ENCODE peak calls at places on chromosomes 4 and X, in ten cellular contexts. C is WERI-Rb-1, O is IMR-90, X is stomach, J is hepatocyte, H is cardiac fibroblast, Y is tibial nerve, W is HCT116, S is brain microvascular endothelial cell, U is epithelial cell of esophagus. B is an unnamed sample.

GRCh38 chr4:117793786-117794369 is 240.4 kb upstream of the NDST3 start:
- DNase-seq in C (no peak), O (no peak), X (peak; percentile 32), J (no peak), H (no peak), Y (no peak), W (no peak), S (no peak), U (peak; percentile 84), B (no peak)

GRCh38 chr4:69718376-69719293 is 41.8 kb downstream of the SULT1B1 start:
- DNase-seq in C (no peak), O (peak; percentile 19), X (no peak), J (no peak), H (peak; percentile 49), Y (no peak), W (no peak), S (no peak), U (peak; percentile 59), B (peak; percentile 55)

GRCh38 chrX:71160475-71160874 is 15.8 kb downstream of the NLGN3 start:
- DNase-seq in C (no peak), O (no peak), X (no peak), J (no peak), H (peak; percentile 22), Y (no peak), W (no peak), S (no peak), U (peak; percentile 32), B (no peak)

GRCh38 chr4:1980561-1981041 is 28.2 kb downstream of the NELFA start:
- DNase-seq in C (no peak), O (no peak), X (no peak), J (no peak), H (no peak), Y (no peak), W (no peak), S (no peak), U (no peak), B (no peak)

GRCh38 chrX:131977619-131978018 is 45.5 kb upstream of the STK26 start:
- DNase-seq in C (no peak), O (no peak), X (no peak), J (no peak), H (no peak), Y (no peak), W (no peak), S (peak; percentile 1), U (peak; percentile 11), B (no peak)

GRCh38 chrX:100413231-100413630 is 3.2 kb upstream of the PCDH19 start:
- DNase-seq in C (peak; percentile 25), O (peak; percentile 48), X (peak; percentile 44), J (peak; percentile 78), H (peak; percentile 70), Y (peak; percentile 54), W (no peak), S (peak; percentile 27), U (peak; percentile 64), B (peak; percentile 64)

GRCh38 chr4:52157641-52158316 is 106.7 kb downstream of the SPATA18 start:
- DNase-seq in C (no peak), O (no peak), X (no peak), J (no peak), H (peak; percentile 2), Y (peak; percentile 39), W (no peak), S (peak; percentile 3), U (no peak), B (no peak)

GRCh38 chr4:8152865-8153257 is 5.8 kb downstream of the ABLIM2 start:
- DNase-seq in C (no peak), O (no peak), X (no peak), J (no peak), H (no peak), Y (no peak), W (no peak), S (no peak), U (no peak), B (no peak)

GRCh38 chr4:139814285-139815015 is 148.8 kb downstream of the MGST2 start:
- DNase-seq in C (no peak), O (peak; percentile 41), X (no peak), J (no peak), H (peak; percentile 57), Y (no peak), W (no peak), S (no peak), U (peak; percentile 80), B (peak; percentile 20)

GRCh38 chr4:140018931-140019618 is 134.9 kb downstream of the MAML3 start:
- DNase-seq in C (no peak), O (peak; percentile 24), X (no peak), J (peak; percentile 27), H (no peak), Y (no peak), W (peak; percentile 19), S (no peak), U (no peak), B (no peak)

GRCh38 chrX:71919436-71919835 is 8.8 kb downstream of the NHSL2 start:
- DNase-seq in C (no peak), O (peak; percentile 19), X (no peak), J (no peak), H (no peak), Y (no peak), W (no peak), S (no peak), U (no peak), B (no peak)

GRCh38 chrX:106917830-106918500 is 2.2 kb upstream of the CLDN2 start:
- DNase-seq in C (no peak), O (peak; percentile 71), X (no peak), J (no peak), H (peak; percentile 79), Y (no peak), W (peak; percentile 88), S (peak; percentile 43), U (peak; percentile 82), B (peak; percentile 81)

GRCh38 chr4:88219099-88219498 is 60.7 kb upstream of the ABCG2 start:
- DNase-seq in C (no peak), O (peak; percentile 56), X (no peak), J (peak; percentile 70), H (peak; percentile 73), Y (no peak), W (peak; percentile 28), S (no peak), U (peak; percentile 60), B (peak; percentile 79)

GRCh38 chr4:5753366-5753765 is 42.4 kb downstream of the EVC start:
- DNase-seq in C (no peak), O (no peak), X (no peak), J (no peak), H (no peak), Y (no peak), W (no peak), S (no peak), U (no peak), B (no peak)

GRCh38 chr4:143023519-143023918 is 161.2 kb upstream of the USP38 start:
- DNase-seq in C (no peak), O (no peak), X (no peak), J (no peak), H (no peak), Y (no peak), W (no peak), S (no peak), U (peak; percentile 24), B (no peak)

GRCh38 chrX:2682582-2683177 is 8.4 kb upstream of the CD99 start:
- DNase-seq in C (no peak), O (peak; percentile 33), X (no peak), J (no peak), H (no peak), Y (no peak), W (no peak), S (no peak), U (no peak), B (no peak)

DNA sequence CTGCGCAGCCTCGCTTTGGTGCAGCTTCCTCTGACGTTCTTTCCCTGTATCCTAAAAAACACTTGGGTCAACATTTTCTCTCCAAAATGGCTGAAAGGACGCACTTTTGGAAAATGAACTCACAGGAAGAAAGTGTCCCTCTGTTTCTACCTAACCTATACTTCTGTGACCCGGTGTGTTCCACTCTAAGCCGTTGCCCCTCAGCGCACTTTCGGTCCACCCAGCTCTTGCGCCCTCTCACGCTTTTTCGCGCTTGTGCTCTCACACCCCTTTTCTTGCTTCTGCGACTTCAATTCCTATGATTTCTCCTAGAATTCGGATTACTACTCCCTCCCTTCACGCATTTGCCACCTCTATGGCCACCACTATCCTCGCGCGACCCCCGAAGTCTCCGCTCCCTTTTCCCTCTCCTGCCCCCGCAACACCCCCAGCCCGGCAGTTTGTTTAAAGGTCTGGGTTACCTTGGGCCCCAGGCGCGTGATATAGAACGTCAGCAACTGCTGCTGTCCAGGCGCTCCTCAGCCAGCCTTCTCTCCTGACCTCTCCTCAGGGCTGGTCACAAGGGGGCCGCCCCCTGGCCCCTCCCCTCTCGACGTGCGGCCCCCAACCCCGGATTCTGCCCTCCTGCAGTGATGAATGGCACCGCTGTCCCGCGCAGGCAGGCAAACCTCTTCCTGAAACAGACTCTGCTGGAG is at the start of gene USP51:
- DNase-seq in C (peak; percentile 39), O (peak; percentile 51), X (peak; percentile 42), J (peak; percentile 81), H (peak; percentile 73), Y (peak; percentile 36), W (no peak), S (peak; percentile 9), U (no peak), B (peak; percentile 68)
- H3K4me3 ChIP-seq in C (peak within 1 kb of the TSS; percentile 60), O (peak within 1 kb of the TSS; percentile 86), X (peak within 1 kb of the TSS; percentile 54), J (peak within 1 kb of the TSS; percentile 68), H (peak within 1 kb of the TSS; percentile 63), Y (peak within 1 kb of the TSS; percentile 60), W (no peak within 1 kb of the TSS), S (peak within 1 kb of the TSS; percentile 66), U (peak within 1 kb of the TSS; percentile 65), B (peak within 1 kb of the TSS; percentile 76)

GRCh38 chr4:105146286-105147219 is at the start of gene TET2:
- DNase-seq in C (peak; percentile 80), O (peak; percentile 87), X (peak; percentile 79), J (peak; percentile 87), H (peak; percentile 92), Y (peak; percentile 76), W (peak; percentile 68), S (peak; percentile 86), U (peak; percentile 90), B (peak; percentile 79)
- TF ChIP-seq CTCF in C (no peak), O (no peak), X (no peak), J (no peak), H (no peak), Y (no peak), W (no peak), S (no peak), U (no peak), B (no peak)

DNA sequence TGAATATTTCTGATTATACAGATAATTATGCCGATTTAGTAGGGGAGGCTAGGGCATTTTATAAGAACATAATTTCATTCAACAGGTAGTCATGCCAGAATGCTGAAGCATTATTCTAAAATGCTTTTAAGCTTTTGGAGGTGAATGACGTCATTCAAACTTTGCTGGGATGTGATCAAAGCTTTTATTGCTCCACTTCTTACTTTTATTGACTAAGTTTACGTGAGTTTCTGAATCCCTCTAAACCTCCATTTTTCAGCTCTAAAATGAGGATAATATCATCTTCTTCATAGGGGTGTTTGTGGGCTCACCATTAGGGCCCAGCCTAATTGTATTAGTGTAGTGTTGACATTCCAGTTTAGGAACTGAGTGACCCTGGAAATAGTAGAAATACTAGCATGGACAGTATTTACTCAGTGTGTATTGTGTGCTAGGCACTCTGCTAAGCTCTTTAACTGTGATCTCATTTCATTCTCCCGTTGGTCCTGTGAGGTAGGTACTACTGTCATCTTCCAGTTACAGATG is 3.0 kb downstream of the WWC2 start:
- DNase-seq in C (no peak), O (no peak), X (no peak), J (no peak), H (no peak), Y (no peak), W (no peak), S (no peak), U (peak; percentile 36), B (no peak)
- H3K4me3 ChIP-seq in C (no peak overlapping the region), O (no peak overlapping the region), X (no peak overlapping the region), J (no peak overlapping the region), H (no peak overlapping the region), Y (no peak overlapping the region), W (no peak overlapping the region), S (no peak overlapping the region), U (no peak overlapping the region), B (no peak overlapping the region)

GRCh38 chr4:53804719-53805118 is 213.4 kb upstream of the LNX1 start:
- DNase-seq in C (peak; percentile 8), O (no peak), X (peak; percentile 67), J (peak; percentile 43), H (peak; percentile 20), Y (no peak), W (peak; percentile 24), S (no peak), U (peak; percentile 63), B (no peak)
- TF ChIP-seq CTCF in C (peak; percentile 24), O (peak; percentile 36), X (peak; percentile 6), J (peak; percentile 30), H (peak; percentile 56), Y (no peak), W (peak; percentile 61), S (peak; percentile 67), U (peak; percentile 66), B (peak; percentile 29)